ENCODE peak calls at places on chromosomes 13 and 19, in seven cellular contexts. One of them, this sample, is unnamed.
A peak's percentile ranks its signal among the peaks of the same experiment; 100 is the strongest.

GRCh38 chr19:7117248-7117647 is 47.7 kb downstream of the ZNF557 start:
- DNase-seq in CD8-positive, alpha-beta memory T cell: no peak
- DNase-seq in neuronal stem cell: no peak
- DNase-seq in GM23338: no peak
- DNase-seq in thoracic aorta: no peak
- DNase-seq in uterus: no peak
- DNase-seq in psoas muscle: no peak
- DNase-seq in this sample: no peak

GRCh38 chr19:16326401-16327130 is 1.9 kb downstream of the KLF2 start:
- DNase-seq in neuronal stem cell: no peak
- DNase-seq in thoracic aorta: no peak
- DNase-seq in psoas muscle: peak; percentile 40
- DNase-seq in GM23338: peak; percentile 69
- DNase-seq in CD8-positive, alpha-beta memory T cell: peak; percentile 42
- DNase-seq in uterus: no peak
- DNase-seq in this sample: peak; percentile 86

GRCh38 chr13:44132710-44133109 is 240.9 kb upstream of the SERP2 start:
- DNase-seq in uterus: peak; percentile 37
- DNase-seq in neuronal stem cell: no peak
- DNase-seq in psoas muscle: peak; percentile 75
- DNase-seq in GM23338: no peak
- DNase-seq in CD8-positive, alpha-beta memory T cell: no peak
- DNase-seq in thoracic aorta: peak; percentile 59
- DNase-seq in this sample: no peak

GRCh38 chr19:2083174-2083854 is 12.8 kb downstream of the MOB3A start:
- DNase-seq in neuronal stem cell: no peak
- DNase-seq in GM23338: no peak
- DNase-seq in psoas muscle: no peak
- DNase-seq in CD8-positive, alpha-beta memory T cell: peak; percentile 56
- DNase-seq in uterus: peak; percentile 25
- DNase-seq in thoracic aorta: no peak
- DNase-seq in this sample: peak; percentile 69

GRCh38 chr13:42836930-42837329 is 55.5 kb downstream of the FAM216B start:
- DNase-seq in CD8-positive, alpha-beta memory T cell: no peak
- DNase-seq in neuronal stem cell: no peak
- DNase-seq in psoas muscle: no peak
- DNase-seq in thoracic aorta: no peak
- DNase-seq in GM23338: peak; percentile 52
- DNase-seq in uterus: no peak
- DNase-seq in this sample: no peak

GRCh38 chr19:33063356-33064116 is 1.2 kb downstream of the RHPN2 start:
- DNase-seq in neuronal stem cell: peak; percentile 12
- DNase-seq in thoracic aorta: no peak
- DNase-seq in uterus: peak; percentile 27
- DNase-seq in CD8-positive, alpha-beta memory T cell: no peak
- DNase-seq in GM23338: peak; percentile 41
- DNase-seq in psoas muscle: no peak
- DNase-seq in this sample: peak; percentile 71

GRCh38 chr13:47017476-47017875 is 120.6 kb upstream of the HTR2A start:
- DNase-seq in CD8-positive, alpha-beta memory T cell: no peak
- DNase-seq in psoas muscle: no peak
- DNase-seq in uterus: no peak
- DNase-seq in thoracic aorta: no peak
- DNase-seq in neuronal stem cell: no peak
- DNase-seq in GM23338: no peak
- DNase-seq in this sample: no peak

GRCh38 chr19:3336680-3337523 is 29.5 kb upstream of the NFIC start:
- DNase-seq in neuronal stem cell: no peak
- DNase-seq in thoracic aorta: peak; percentile 70
- DNase-seq in psoas muscle: peak; percentile 85
- DNase-seq in uterus: peak; percentile 95
- DNase-seq in CD8-positive, alpha-beta memory T cell: no peak
- DNase-seq in GM23338: no peak
- DNase-seq in this sample: peak; percentile 28

GRCh38 chr19:4619668-4620294 is 19.5 kb upstream of the TNFAIP8L1 start:
- DNase-seq in thoracic aorta: no peak
- DNase-seq in GM23338: no peak
- DNase-seq in CD8-positive, alpha-beta memory T cell: no peak
- DNase-seq in psoas muscle: no peak
- DNase-seq in uterus: no peak
- DNase-seq in neuronal stem cell: no peak
- DNase-seq in this sample: no peak

DNA sequence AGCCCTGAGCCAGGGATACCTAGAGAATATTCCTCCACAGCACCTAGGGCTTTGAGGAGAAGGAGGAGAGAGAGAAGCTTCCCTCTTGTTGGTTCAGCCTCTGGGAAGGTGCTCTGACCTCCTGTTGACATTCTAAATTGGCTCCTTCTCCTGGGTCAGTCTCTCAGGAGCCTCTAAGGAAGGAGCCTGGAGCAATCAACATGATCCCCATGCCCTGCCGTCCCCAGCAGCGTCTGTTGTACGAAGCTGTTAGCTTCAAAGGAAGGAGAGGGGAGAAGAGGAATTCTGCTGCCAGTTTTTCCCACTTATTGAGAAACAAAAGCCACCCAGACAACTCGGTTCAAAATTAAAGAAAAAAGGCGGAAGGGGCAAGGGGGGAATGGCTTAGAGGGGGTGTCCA is 116.4 kb upstream of the CACNA1A start:
- DNase-seq in neuronal stem cell: no peak
- DNase-seq in CD8-positive, alpha-beta memory T cell: no peak
- DNase-seq in thoracic aorta: no peak
- DNase-seq in psoas muscle: no peak
- DNase-seq in GM23338: peak; percentile 33
- DNase-seq in uterus: no peak
- DNase-seq in this sample: peak; percentile 45
- H3K27me3 ChIP-seq in neuronal stem cell: peaks cover 32% of the 10 kb centered on the region
- H3K27me3 ChIP-seq in CD8-positive, alpha-beta memory T cell: peaks cover 5% of the 10 kb centered on the region
- H3K27me3 ChIP-seq in thoracic aorta: peaks cover 10% of the 10 kb centered on the region
- H3K27me3 ChIP-seq in psoas muscle: peaks cover 5% of the 10 kb centered on the region
- H3K27me3 ChIP-seq in GM23338: no peaks in the 10 kb centered on the region
- H3K27me3 ChIP-seq in uterus: no peaks in the 10 kb centered on the region
- H3K27me3 ChIP-seq in this sample: peaks cover 3% of the 10 kb centered on the region

GRCh38 chr19:9523885-9524474 is 14.5 kb downstream of the ZNF426 start:
- DNase-seq in thoracic aorta: no peak
- DNase-seq in uterus: no peak
- DNase-seq in psoas muscle: no peak
- DNase-seq in neuronal stem cell: no peak
- DNase-seq in GM23338: peak; percentile 14
- DNase-seq in CD8-positive, alpha-beta memory T cell: no peak
- DNase-seq in this sample: no peak
- H3K36me3 ChIP-seq in thoracic aorta: peaks cover 32% of the 10 kb centered on the region
- H3K36me3 ChIP-seq in uterus: peaks cover 3% of the 10 kb centered on the region
- H3K36me3 ChIP-seq in psoas muscle: peaks cover 30% of the 10 kb centered on the region
- H3K36me3 ChIP-seq in neuronal stem cell: peaks cover 54% of the 10 kb centered on the region
- H3K36me3 ChIP-seq in GM23338: peaks cover 44% of the 10 kb centered on the region
- H3K36me3 ChIP-seq in CD8-positive, alpha-beta memory T cell: peaks cover 15% of the 10 kb centered on the region
- H3K36me3 ChIP-seq in this sample: peaks cover 18% of the 10 kb centered on the region

DNA sequence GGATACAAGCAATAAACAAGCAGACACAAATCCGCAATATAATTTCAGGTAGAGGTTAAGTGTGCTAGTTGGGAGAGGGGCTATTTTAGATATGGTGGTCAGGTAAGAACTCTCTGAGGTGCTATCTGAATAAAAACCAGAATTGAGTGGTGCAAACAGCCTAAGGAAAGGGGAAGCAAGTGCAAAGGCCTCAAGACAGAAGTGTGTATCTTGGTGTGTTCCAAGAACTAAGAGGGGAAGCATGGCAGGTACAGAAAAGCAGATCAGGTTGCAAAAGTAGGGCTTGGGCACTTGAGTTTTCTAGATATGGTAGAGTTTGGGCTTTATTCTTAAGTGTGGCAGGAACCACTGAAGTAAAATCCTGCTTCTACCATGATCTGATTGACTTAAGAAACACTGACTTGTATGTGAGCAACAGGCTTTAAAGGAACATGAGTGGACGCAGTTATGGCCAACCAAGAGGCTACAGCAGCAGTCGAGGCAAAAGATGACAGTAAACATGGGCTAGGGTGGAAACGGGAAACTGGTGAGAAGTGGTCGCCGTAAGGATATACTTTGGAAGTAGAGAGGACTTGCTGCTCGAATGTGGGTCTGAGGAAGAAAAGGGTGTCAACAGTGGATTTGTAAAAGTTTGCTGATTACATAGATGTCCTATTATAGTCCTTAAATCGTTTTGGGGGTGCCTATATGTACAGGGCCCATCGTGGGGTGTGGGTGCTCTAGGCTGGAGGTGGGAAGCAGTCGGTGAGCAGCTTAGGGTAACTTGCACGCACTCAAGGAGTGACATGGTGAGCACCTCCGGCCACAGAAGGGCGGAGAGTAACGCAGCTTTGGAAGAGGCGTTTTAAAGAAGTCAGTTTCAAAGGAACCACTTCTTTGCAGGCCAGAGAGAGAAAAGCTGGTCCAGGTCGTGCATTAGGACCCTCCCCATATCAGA is 678 bp downstream of the TGDS start:
- DNase-seq in neuronal stem cell: peak; percentile 6
- DNase-seq in GM23338: peak; percentile 33
- DNase-seq in thoracic aorta: no peak
- DNase-seq in psoas muscle: no peak
- DNase-seq in CD8-positive, alpha-beta memory T cell: no peak
- DNase-seq in uterus: no peak
- DNase-seq in this sample: peak; percentile 36
- H3K4me3 ChIP-seq in neuronal stem cell: peak overlapping the region; percentile 91
- H3K4me3 ChIP-seq in GM23338: peak overlapping the region; percentile 94
- H3K4me3 ChIP-seq in thoracic aorta: peak overlapping the region; percentile 83
- H3K4me3 ChIP-seq in psoas muscle: peak overlapping the region; percentile 89
- H3K4me3 ChIP-seq in CD8-positive, alpha-beta memory T cell: peak overlapping the region; percentile 98
- H3K4me3 ChIP-seq in uterus: peak overlapping the region; percentile 89
- H3K4me3 ChIP-seq in this sample: peak overlapping the region; percentile 76

GRCh38 chr19:31354316-31354715 is 5.1 kb upstream of the TSHZ3 start:
- DNase-seq in neuronal stem cell: no peak
- DNase-seq in psoas muscle: no peak
- DNase-seq in thoracic aorta: no peak
- DNase-seq in CD8-positive, alpha-beta memory T cell: no peak
- DNase-seq in uterus: no peak
- DNase-seq in GM23338: peak; percentile 53
- DNase-seq in this sample: peak; percentile 55

GRCh38 chr19:31357315-31357673 is 8.1 kb upstream of the TSHZ3 start:
- DNase-seq in CD8-positive, alpha-beta memory T cell: no peak
- DNase-seq in psoas muscle: no peak
- DNase-seq in GM23338: no peak
- DNase-seq in thoracic aorta: no peak
- DNase-seq in uterus: no peak
- DNase-seq in neuronal stem cell: no peak
- DNase-seq in this sample: no peak

GRCh38 chr19:31356587-31357314 is 7.5 kb upstream of the TSHZ3 start:
- DNase-seq in neuronal stem cell: no peak
- DNase-seq in psoas muscle: peak; percentile 30
- DNase-seq in thoracic aorta: no peak
- DNase-seq in GM23338: peak; percentile 80
- DNase-seq in uterus: no peak
- DNase-seq in CD8-positive, alpha-beta memory T cell: peak; percentile 42
- DNase-seq in this sample: peak; percentile 93

GRCh38 chr19:31354919-31355318 is 5.7 kb upstream of the TSHZ3 start:
- DNase-seq in uterus: no peak
- DNase-seq in psoas muscle: no peak
- DNase-seq in neuronal stem cell: no peak
- DNase-seq in thoracic aorta: no peak
- DNase-seq in GM23338: peak; percentile 45
- DNase-seq in CD8-positive, alpha-beta memory T cell: no peak
- DNase-seq in this sample: peak; percentile 51

GRCh38 chr19:31355330-31356289 is 6.4 kb upstream of the TSHZ3 start:
- DNase-seq in CD8-positive, alpha-beta memory T cell: no peak
- DNase-seq in thoracic aorta: no peak
- DNase-seq in psoas muscle: no peak
- DNase-seq in uterus: no peak
- DNase-seq in GM23338: peak; percentile 95
- DNase-seq in neuronal stem cell: no peak
- DNase-seq in this sample: peak; percentile 86
- H3K27me3 ChIP-seq in CD8-positive, alpha-beta memory T cell: peaks cover 69% of the 10 kb centered on the region
- H3K27me3 ChIP-seq in thoracic aorta: peaks cover 22% of the 10 kb centered on the region
- H3K27me3 ChIP-seq in psoas muscle: peaks cover 32% of the 10 kb centered on the region
- H3K27me3 ChIP-seq in uterus: no peaks in the 10 kb centered on the region
- H3K27me3 ChIP-seq in GM23338: peaks cover 73% of the 10 kb centered on the region
- H3K27me3 ChIP-seq in neuronal stem cell: peaks cover 87% of the 10 kb centered on the region
- H3K27me3 ChIP-seq in this sample: peaks cover 63% of the 10 kb centered on the region

GRCh38 chr19:48473161-48473966 is 4.2 kb downstream of the CYTH2 start:
- DNase-seq in uterus: no peak
- DNase-seq in CD8-positive, alpha-beta memory T cell: no peak
- DNase-seq in GM23338: no peak
- DNase-seq in thoracic aorta: no peak
- DNase-seq in neuronal stem cell: no peak
- DNase-seq in psoas muscle: no peak
- DNase-seq in this sample: no peak
- H3K36me3 ChIP-seq in uterus: no peaks in the 10 kb centered on the region
- H3K36me3 ChIP-seq in CD8-positive, alpha-beta memory T cell: peaks cover 22% of the 10 kb centered on the region
- H3K36me3 ChIP-seq in GM23338: peaks cover 48% of the 10 kb centered on the region
- H3K36me3 ChIP-seq in thoracic aorta: peaks cover 70% of the 10 kb centered on the region
- H3K36me3 ChIP-seq in neuronal stem cell: peaks cover 85% of the 10 kb centered on the region
- H3K36me3 ChIP-seq in psoas muscle: peaks cover 83% of the 10 kb centered on the region
- H3K36me3 ChIP-seq in this sample: peaks cover 61% of the 10 kb centered on the region

GRCh38 chr13:32914686-32915085 is 101.5 kb upstream of the KL start:
- DNase-seq in CD8-positive, alpha-beta memory T cell: no peak
- DNase-seq in thoracic aorta: no peak
- DNase-seq in psoas muscle: no peak
- DNase-seq in GM23338: no peak
- DNase-seq in uterus: no peak
- DNase-seq in neuronal stem cell: no peak
- DNase-seq in this sample: no peak

GRCh38 chr13:32917504-32917903 is 98.7 kb upstream of the KL start:
- DNase-seq in uterus: no peak
- DNase-seq in neuronal stem cell: no peak
- DNase-seq in GM23338: no peak
- DNase-seq in psoas muscle: no peak
- DNase-seq in CD8-positive, alpha-beta memory T cell: no peak
- DNase-seq in thoracic aorta: no peak
- DNase-seq in this sample: no peak

GRCh38 chr13:32905864-32906180 is 110.4 kb upstream of the KL start:
- DNase-seq in uterus: peak; percentile 44
- DNase-seq in thoracic aorta: no peak
- DNase-seq in CD8-positive, alpha-beta memory T cell: no peak
- DNase-seq in psoas muscle: no peak
- DNase-seq in GM23338: no peak
- DNase-seq in neuronal stem cell: no peak
- DNase-seq in this sample: no peak

GRCh38 chr13:32910530-32910929 is 105.7 kb upstream of the KL start:
- DNase-seq in GM23338: no peak
- DNase-seq in psoas muscle: no peak
- DNase-seq in CD8-positive, alpha-beta memory T cell: no peak
- DNase-seq in thoracic aorta: no peak
- DNase-seq in uterus: no peak
- DNase-seq in neuronal stem cell: no peak
- DNase-seq in this sample: no peak

GRCh38 chr13:32911506-32911905 is 104.7 kb upstream of the KL start:
- DNase-seq in GM23338: peak; percentile 64
- DNase-seq in uterus: no peak
- DNase-seq in thoracic aorta: no peak
- DNase-seq in neuronal stem cell: peak; percentile 9
- DNase-seq in CD8-positive, alpha-beta memory T cell: no peak
- DNase-seq in psoas muscle: no peak
- DNase-seq in this sample: peak; percentile 66
- H3K4me3 ChIP-seq in GM23338: no peak overlapping the region
- H3K4me3 ChIP-seq in uterus: no peak overlapping the region
- H3K4me3 ChIP-seq in thoracic aorta: no peak overlapping the region
- H3K4me3 ChIP-seq in neuronal stem cell: no peak overlapping the region
- H3K4me3 ChIP-seq in CD8-positive, alpha-beta memory T cell: no peak overlapping the region
- H3K4me3 ChIP-seq in psoas muscle: no peak overlapping the region
- H3K4me3 ChIP-seq in this sample: no peak overlapping the region

This sample was measured in H7.